ENCODE peak calls at places on chromosomes 5 and 9, in four cellular contexts. O, V, Y and F are unnamed samples.

GRCh38 chr5:67409342-67409741 is 212.7 kb upstream of the CD180 start:
- DNase-seq in Y (no peak), V (no peak), O (no peak), F (peak; percentile 7)

GRCh38 chr9:116644099-116644688 is 42.9 kb upstream of the TRIM32 start:
- DNase-seq in O (no peak), Y (no peak), V (no peak), F (no peak)

GRCh38 chr5:153276151-153276550 is 214.3 kb upstream of the GRIA1 start:
- DNase-seq in V (no peak), Y (no peak), O (peak; percentile 10), F (peak; percentile 2)

GRCh38 chr5:168714046-168714445 is 134.9 kb upstream of the PANK3 start:
- DNase-seq in O (no peak), Y (no peak), V (no peak), F (no peak)

GRCh38 chr5:73370620-73371583 is 77.7 kb downstream of the FOXD1 start:
- DNase-seq in Y (peak; percentile 94), O (peak; percentile 87), V (no peak), F (no peak)

GRCh38 chr5:75481024-75481423 is 30.4 kb downstream of the CERT1 start:
- DNase-seq in O (no peak), Y (no peak), V (no peak), F (no peak)

GRCh38 chr5:122076669-122077450 is 1.2 kb downstream of the LOX start:
- DNase-seq in V (no peak), O (peak; percentile 73), Y (no peak), F (peak; percentile 12)

GRCh38 chr5:139696167-139696893 is 48.2 kb downstream of the CXXC5 start:
- DNase-seq in V (no peak), Y (no peak), O (no peak), F (no peak)

GRCh38 chr5:43007911-43008368 is 32.2 kb downstream of the ANXA2R start:
- DNase-seq in V (no peak), Y (no peak), O (peak; percentile 89), F (peak; percentile 90)

GRCh38 chr5:5025774-5026406 is 114.2 kb upstream of the ADAMTS16 start:
- DNase-seq in O (peak; percentile 38), Y (no peak), V (no peak), F (no peak)

GRCh38 chr5:56735845-56736641 is 79.3 kb upstream of the MAP3K1 start:
- DNase-seq in Y (no peak), O (no peak), V (no peak), F (peak; percentile 26)

GRCh38 chr5:91528831-91529230 is 145.7 kb upstream of the ARRDC3 start:
- DNase-seq in Y (no peak), O (no peak), V (no peak), F (no peak)
- TF ChIP-seq REST in Y (no peak), O (no peak), V (no peak), F (no peak)

DNA sequence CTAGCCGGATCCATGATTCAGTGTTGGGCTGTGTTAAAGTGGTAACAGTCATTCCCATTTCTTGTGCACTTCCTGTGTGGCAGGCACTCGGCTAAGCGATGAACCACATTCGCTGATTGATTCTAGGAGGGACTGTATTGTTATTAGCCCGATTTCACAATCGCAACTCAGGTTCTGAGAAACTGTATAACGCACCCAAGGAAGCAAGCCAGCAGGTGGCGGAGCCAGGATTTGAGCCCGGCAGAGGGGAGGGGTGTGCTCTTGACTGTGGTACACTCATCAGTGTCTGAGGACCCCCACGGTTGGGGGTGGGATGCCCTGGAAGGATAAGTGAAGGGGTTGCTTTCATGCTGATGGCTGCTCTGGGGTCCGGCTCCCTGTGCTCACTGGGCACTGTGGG is 34.7 kb downstream of the LRSAM1 start:
- DNase-seq in V (no peak), O (no peak), Y (no peak), F (no peak)
- TF ChIP-seq CTCF in V (no peak), O (no peak), Y (no peak), F (no peak)

GRCh38 chr5:141680178-141680577 is 1.9 kb downstream of the ARAP3 start:
- DNase-seq in Y (no peak), O (no peak), V (no peak), F (no peak)

GRCh38 chr5:141683596-141684161 is 1.6 kb upstream of the ARAP3 start:
- DNase-seq in O (no peak), Y (no peak), V (no peak), F (no peak)

GRCh38 chr5:141681695-141682641 is at the start of gene ARAP3:
- DNase-seq in O (peak; percentile 75), Y (peak; percentile 40), V (no peak), F (peak; percentile 72)

GRCh38 chr5:141681295-141681694 is 735 bp downstream of the ARAP3 start:
- DNase-seq in V (no peak), O (no peak), Y (no peak), F (no peak)

GRCh38 chr5:141680751-141681201 is 1.3 kb downstream of the ARAP3 start:
- DNase-seq in Y (no peak), O (no peak), V (no peak), F (no peak)
- H3K4me3 ChIP-seq in Y (peak overlapping the region; percentile 61), O (peak overlapping the region; percentile 49), V (no peak overlapping the region), F (peak overlapping the region; percentile 46)

GRCh38 chr5:142459209-142459608 is 134.4 kb upstream of the SPRY4 start:
- DNase-seq in O (no peak), Y (no peak), V (no peak), F (no peak)
- TF ChIP-seq REST in O (peak; percentile 71), Y (peak; percentile 52), V (peak; percentile 62), F (peak; percentile 85)

GRCh38 chr9:71490810-71491209 is 277.5 kb downstream of the CEMIP2 start:
- DNase-seq in O (peak; percentile 8), V (no peak), Y (no peak), F (no peak)
- TF ChIP-seq CTCF in O (peak; percentile 43), V (peak; percentile 47), Y (peak; percentile 39), F (no peak)

GRCh38 chr5:98777295-98777694 is 3.8 kb downstream of the RGMB start:
- DNase-seq in V (no peak), O (no peak), Y (no peak), F (no peak)
- H3K4me3 ChIP-seq in V (peak overlapping the region; percentile 7), O (no peak overlapping the region), Y (no peak overlapping the region), F (no peak overlapping the region)

GRCh38 chr5:141512390-141513020 is 23.6 kb downstream of the PCDHGC5 start:
- DNase-seq in Y (peak; percentile 32), O (peak; percentile 63), V (no peak), F (peak; percentile 69)
- TF ChIP-seq REST in Y (no peak), O (no peak), V (no peak), F (no peak)

DNA sequence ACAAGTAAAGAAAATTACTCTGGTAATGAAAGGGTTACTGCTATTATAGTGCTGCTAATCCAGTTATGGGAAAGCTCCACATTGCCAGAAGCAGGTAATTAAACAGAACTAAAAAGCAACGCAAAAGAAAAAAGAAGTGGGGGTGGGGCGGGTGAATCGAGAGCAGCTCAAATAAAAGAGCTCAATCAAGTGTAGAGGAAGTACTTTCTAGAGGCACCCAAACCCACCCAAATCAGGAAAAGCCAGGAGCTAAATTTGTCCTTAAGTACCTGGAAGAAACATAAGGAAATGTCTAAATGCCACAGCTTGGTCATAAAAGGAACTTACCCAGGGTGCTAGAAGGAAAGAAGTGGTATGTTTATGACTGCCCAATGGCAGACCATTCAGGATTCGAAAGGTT is 2.4 kb upstream of the RNF145 start:
- DNase-seq in Y (no peak), O (no peak), V (no peak), F (peak; percentile 45)
- TF ChIP-seq CTCF in Y (no peak), O (no peak), V (no peak), F (no peak)